ENCODE peak calls at places on chromosome 19, in eight cellular contexts. N is spleen, R is HCT116, I is Panc1, O is endothelial cell of umbilical vein, X is SK-N-SH, Z is transverse colon, E is stomach. K is an unnamed sample.

GRCh38 chr19:9883231-9883758 is 48.2 kb downstream of the PIN1 start:
- DNase-seq in N (no peak), R (peak; percentile 23), X (no peak), Z (no peak), O (no peak), E (no peak), I (no peak), K (no peak)

GRCh38 chr19:58037927-58038687 is 4.3 kb downstream of the ZSCAN1 start:
- DNase-seq in O (no peak), X (no peak), E (no peak), I (no peak), Z (no peak), R (no peak), N (no peak), K (no peak)

GRCh38 chr19:29887498-29887897 is 54.5 kb upstream of the URI1 start:
- DNase-seq in R (no peak), Z (no peak), E (peak; percentile 17), O (peak; percentile 33), X (peak; percentile 38), I (no peak), N (peak; percentile 81), K (peak; percentile 62)

GRCh38 chr19:46911456-46911855 is 50.7 kb downstream of the ARHGAP35 start:
- DNase-seq in O (no peak), N (no peak), I (no peak), E (no peak), Z (no peak), R (no peak), X (no peak), K (no peak)

GRCh38 chr19:42173695-42174094 is 41.4 kb upstream of the POU2F2 start:
- DNase-seq in I (no peak), X (no peak), O (no peak), E (no peak), Z (no peak), R (no peak), N (no peak), K (no peak)

GRCh38 chr19:1465191-1466016 is 13.6 kb downstream of the C19orf25 start:
- DNase-seq in R (no peak), E (peak; percentile 50), O (peak; percentile 41), N (peak; percentile 82), Z (peak; percentile 45), X (no peak), I (no peak), K (no peak)

GRCh38 chr19:46297700-46298476 is 1.0 kb downstream of the HIF3A start:
- DNase-seq in O (peak; percentile 43), E (peak; percentile 50), X (peak; percentile 55), I (no peak), N (no peak), R (no peak), Z (peak; percentile 69), K (no peak)

GRCh38 chr19:43502419-43502976 is 2.0 kb downstream of the PHLDB3 start:
- DNase-seq in R (no peak), Z (no peak), N (no peak), X (no peak), O (no peak), I (no peak), E (no peak), K (no peak)

GRCh38 chr19:55149078-55150003 is at the start of gene TNNT1:
- DNase-seq in E (no peak), R (no peak), X (peak; percentile 36), I (no peak), O (no peak), N (no peak), Z (no peak), K (no peak)

GRCh38 chr19:2529473-2529918 is 53.6 kb downstream of the GADD45B start:
- DNase-seq in O (peak; percentile 75), X (no peak), Z (peak; percentile 42), N (peak; percentile 10), R (peak; percentile 97), I (peak; percentile 87), E (no peak), K (no peak)

DNA sequence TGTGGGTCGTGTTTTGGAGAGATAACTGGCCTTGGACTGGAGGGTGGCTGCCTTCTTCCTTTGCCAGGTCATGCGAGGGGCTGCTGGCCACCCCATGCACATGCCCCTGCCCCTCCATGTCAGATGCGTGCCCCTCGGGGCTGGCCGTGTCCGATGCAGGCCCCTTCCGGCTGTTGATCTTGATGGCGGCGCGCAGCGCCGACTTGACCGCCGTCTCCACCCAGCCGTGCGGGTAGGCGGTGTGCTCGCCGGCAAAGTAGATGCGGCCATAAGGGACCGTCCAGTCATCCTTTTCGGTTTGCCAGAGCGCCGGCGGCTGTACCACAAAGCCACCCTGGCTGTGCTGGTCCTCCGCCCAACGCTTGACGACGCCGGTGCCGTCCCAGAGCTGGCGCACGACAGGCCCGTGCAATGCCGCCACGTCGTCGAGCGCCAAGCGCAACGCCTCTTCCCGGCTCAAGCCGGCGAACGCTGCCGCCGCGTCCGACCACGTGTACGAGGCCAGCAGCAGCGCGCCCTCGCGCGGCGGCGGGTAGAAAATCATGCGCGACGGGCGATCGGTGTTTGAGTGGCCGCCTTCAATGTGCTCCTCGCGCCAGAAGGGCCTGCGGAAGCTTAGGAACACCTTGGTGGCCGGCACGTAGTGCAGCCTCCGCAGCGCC is 6.9 kb downstream of the IL4I1 start:
- DNase-seq in E (peak; percentile 77), R (peak; percentile 53), X (peak; percentile 82), Z (peak; percentile 71), O (peak; percentile 79), I (no peak), N (peak; percentile 92), K (peak; percentile 61)
- TF ChIP-seq POLR2AphosphoS5 in E (peak; percentile 82), R (no peak), X (no peak), Z (peak; percentile 29), O (peak; percentile 67), I (no peak), N (peak; percentile 79), K (no peak)

GRCh38 chr19:3986260-3987041 is 1.2 kb upstream of the EEF2 start:
- DNase-seq in I (no peak), N (no peak), O (peak; percentile 82), E (peak; percentile 57), X (peak; percentile 68), R (peak; percentile 74), Z (peak; percentile 70), K (peak; percentile 62)
- TF ChIP-seq CTCF in I (peak; percentile 76), N (peak; percentile 76), O (peak; percentile 31), E (peak; percentile 56), X (peak; percentile 72), R (peak; percentile 54), Z (peak; percentile 49), K (peak; percentile 50)

GRCh38 chr19:5262721-5263120 is 77.9 kb downstream of the PTPRS start:
- DNase-seq in E (no peak), O (no peak), N (no peak), X (no peak), I (no peak), Z (no peak), R (no peak), K (peak; percentile 18)

GRCh38 chr19:5263615-5264014 is 77.0 kb downstream of the PTPRS start:
- DNase-seq in X (no peak), R (no peak), E (no peak), Z (no peak), O (no peak), I (no peak), N (no peak), K (no peak)

GRCh38 chr19:5259750-5260149 is 80.9 kb downstream of the PTPRS start:
- DNase-seq in N (no peak), E (no peak), I (no peak), X (no peak), R (no peak), O (no peak), Z (no peak), K (no peak)

GRCh38 chr19:5260381-5260967 is 80.1 kb downstream of the PTPRS start:
- DNase-seq in N (no peak), Z (no peak), R (no peak), X (no peak), I (no peak), E (no peak), O (no peak), K (no peak)

DNA sequence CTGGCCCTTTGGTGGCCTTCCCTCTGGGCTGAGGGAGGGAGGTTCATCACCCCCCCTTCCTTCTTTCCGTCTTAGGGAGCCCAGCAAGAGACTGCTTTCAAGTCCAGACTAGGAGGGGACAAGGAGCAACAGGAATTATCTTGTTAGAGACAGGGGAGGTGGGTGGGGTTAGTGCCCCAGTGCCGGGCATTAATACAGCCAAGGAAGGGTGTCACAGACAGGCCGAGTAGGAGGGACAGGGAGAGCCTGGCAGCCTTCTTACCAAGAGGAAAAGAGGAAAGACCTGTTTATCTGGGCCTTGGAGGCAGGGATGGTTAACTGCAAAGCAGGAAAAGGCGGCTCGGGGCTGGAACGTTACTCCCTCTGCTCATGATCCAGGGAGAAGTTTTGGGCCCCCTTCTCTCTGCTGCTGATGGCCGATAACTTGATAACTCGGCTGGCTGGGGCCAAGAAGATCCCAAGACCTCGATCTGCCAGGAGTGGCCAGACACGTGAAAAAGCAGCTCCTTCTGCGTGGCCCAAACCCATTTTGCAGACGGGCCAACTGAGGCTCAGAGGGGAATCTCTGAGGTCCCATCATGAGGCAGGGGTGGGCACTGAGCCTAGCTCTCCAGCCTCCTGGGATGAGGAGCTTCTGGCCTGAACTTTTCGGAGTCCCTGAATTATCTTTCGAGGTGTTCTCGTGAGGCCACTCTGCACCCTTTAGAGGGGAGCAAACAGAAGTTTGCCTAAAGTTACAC is 79.3 kb downstream of the PTPRS start:
- DNase-seq in I (no peak), X (no peak), N (no peak), Z (no peak), O (no peak), R (no peak), E (no peak), K (no peak)
- TF ChIP-seq POLR2AphosphoS5 in I (no peak), X (no peak), N (no peak), Z (no peak), O (no peak), R (no peak), E (no peak), K (no peak)

GRCh38 chr19:15866646-15867045 is 31.2 kb downstream of the CYP4F2 start:
- DNase-seq in Z (no peak), X (no peak), R (no peak), N (no peak), O (no peak), I (no peak), E (no peak), K (no peak)

GRCh38 chr19:15869873-15870272 is 28.0 kb downstream of the CYP4F2 start:
- DNase-seq in N (no peak), Z (no peak), I (no peak), X (no peak), E (no peak), O (no peak), R (no peak), K (peak; percentile 61)

GRCh38 chr19:15871570-15871969 is 26.3 kb downstream of the CYP4F2 start:
- DNase-seq in R (peak; percentile 54), I (no peak), Z (peak; percentile 11), O (no peak), X (no peak), E (no peak), N (peak; percentile 78), K (peak; percentile 76)

GRCh38 chr19:15864824-15865223 is 33.0 kb downstream of the CYP4F2 start:
- DNase-seq in X (no peak), R (no peak), I (no peak), N (no peak), O (no peak), E (no peak), Z (no peak), K (no peak)

DNA sequence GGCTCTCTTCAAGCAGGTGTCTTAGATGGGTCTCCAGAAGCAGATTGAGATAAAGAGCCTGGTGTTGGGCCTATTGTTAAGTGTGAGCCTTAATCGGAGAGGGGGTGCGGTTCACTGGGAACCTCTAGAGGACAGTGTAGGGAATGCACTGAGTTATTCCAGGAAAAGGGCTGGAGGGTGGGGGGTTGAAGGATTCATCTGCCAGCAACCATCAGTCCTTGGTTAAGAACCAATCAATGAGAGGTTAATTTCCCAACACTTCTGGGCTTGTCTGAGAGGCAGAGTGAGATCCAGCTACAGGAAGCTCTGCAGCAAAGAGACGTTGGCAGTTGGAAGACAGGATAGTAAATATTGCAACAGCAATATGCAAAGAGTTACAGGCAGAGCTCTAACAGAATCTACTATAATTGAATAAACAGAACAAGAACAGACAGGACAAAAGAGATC is 28.7 kb downstream of the CYP4F2 start:
- DNase-seq in Z (peak; percentile 33), O (peak; percentile 24), E (peak; percentile 42), N (no peak), R (peak; percentile 71), I (peak; percentile 2), X (peak; percentile 66), K (peak; percentile 99)
- TF ChIP-seq CTCF in Z (peak; percentile 63), O (peak; percentile 32), E (peak; percentile 62), N (peak; percentile 56), R (peak; percentile 79), I (peak; percentile 81), X (peak; percentile 55), K (peak; percentile 75)